ENCODE peak calls at places on chromosome 16, in seven cellular contexts. T, M, A, H, R, B and U are unnamed samples.

GRCh38 chr16:74607967-74608356 is 1.0 kb upstream of the GLG1 start:
- DNase-seq in T (no peak), M (no peak), A (no peak), H (no peak), R (no peak), B (no peak), U (no peak)

GRCh38 chr16:88063201-88063773 is 112.1 kb downstream of the BANP start:
- DNase-seq in T (no peak), M (no peak), A (peak), H (no peak), R (no peak), B (no peak), U (no peak)

GRCh38 chr16:23148513-23149266 is 562 bp downstream of the USP31 start:
- DNase-seq in T (peak), M (peak), A (peak), H (peak), R (peak), B (no peak), U (peak)

GRCh38 chr16:54076006-54076504 is 210.5 kb downstream of the IRX3 start:
- DNase-seq in T (no peak), M (no peak), A (no peak), H (no peak), R (no peak), B (no peak), U (no peak)

GRCh38 chr16:87538160-87538559 is 45.3 kb upstream of the ZCCHC14 start:
- DNase-seq in T (no peak), M (no peak), A (no peak), H (no peak), R (no peak), B (no peak), U (no peak)

GRCh38 chr16:89209522-89210044 is 7.9 kb upstream of the ZNF778 start:
- DNase-seq in T (no peak), M (no peak), A (no peak), H (no peak), R (no peak), B (no peak), U (no peak)

GRCh38 chr16:777826-778225 is 10.4 kb downstream of the RPUSD1 start:
- DNase-seq in T (no peak), M (no peak), A (no peak), H (no peak), R (no peak), B (no peak), U (no peak)

GRCh38 chr16:14405611-14406537 is 224.2 kb downstream of the PARN start:
- DNase-seq in T (no peak), M (no peak), A (no peak), H (peak), R (peak), B (no peak), U (peak)

GRCh38 chr16:11679250-11679649 is 11.0 kb downstream of the SNN start:
- DNase-seq in T (no peak), M (no peak), A (no peak), H (no peak), R (no peak), B (no peak), U (no peak)

GRCh38 chr16:85110105-85110504 is 2.2 kb downstream of the CIBAR2 start:
- DNase-seq in T (no peak), M (no peak), A (no peak), H (no peak), R (no peak), B (no peak), U (no peak)

GRCh38 chr16:15607700-15608396 is 35.1 kb downstream of the MARF1 start:
- DNase-seq in T (no peak), M (no peak), A (peak), H (no peak), R (no peak), B (no peak), U (no peak)

GRCh38 chr16:6018848-6019489 is 921.4 kb upstream of the EEF2KMT start:
- DNase-seq in T (no peak), M (no peak), A (no peak), H (no peak), R (no peak), B (no peak), U (no peak)

GRCh38 chr16:23527961-23528634 is 17.8 kb upstream of the GGA2 start:
- DNase-seq in T (no peak), M (no peak), A (no peak), H (no peak), R (no peak), B (no peak), U (no peak)

GRCh38 chr16:67199808-67200198 is 872 bp downstream of the ELMO3 start:
- DNase-seq in T (no peak), M (no peak), A (no peak), H (no peak), R (no peak), B (no peak), U (no peak)

GRCh38 chr16:47460755-47461597 is at the start of the genes ITFG1 and PHKB:
- DNase-seq in T (peak), M (peak), A (peak), H (peak), R (peak), B (peak), U (peak)

GRCh38 chr16:89495121-89495520 is 4.8 kb upstream of the ANKRD11 start:
- DNase-seq in T (no peak), M (no peak), A (no peak), H (no peak), R (no peak), B (no peak), U (no peak)

GRCh38 chr16:85372627-85373372 is 240.3 kb upstream of the GSE1 start:
- DNase-seq in T (no peak), M (no peak), A (no peak), H (no peak), R (no peak), B (no peak), U (peak)

GRCh38 chr16:68802190-68802589 is 41.1 kb upstream of the TANGO6 start:
- DNase-seq in T (no peak), M (no peak), A (no peak), H (no peak), R (no peak), B (no peak), U (no peak)

GRCh38 chr16:86579268-86580062 is 1.1 kb downstream of the FOXL1 start:
- DNase-seq in T (no peak), M (no peak), A (no peak), H (no peak), R (no peak), B (no peak), U (no peak)

GRCh38 chr16:28990375-28991040 is 5.7 kb downstream of the LAT start:
- DNase-seq in T (peak), M (no peak), A (no peak), H (no peak), R (no peak), B (no peak), U (peak)

GRCh38 chr16:81521141-81521626 is 76.6 kb downstream of the CMIP start:
- DNase-seq in T (peak), M (peak), A (no peak), H (peak), R (peak), B (peak), U (peak)

GRCh38 chr16:54938351-54939346 is 8.0 kb downstream of the IRX5 start:
- DNase-seq in T (no peak), M (no peak), A (no peak), H (no peak), R (no peak), B (no peak), U (no peak)

GRCh38 chr16:58634265-58634802 is 4.7 kb upstream of the CNOT1 start:
- DNase-seq in T (no peak), M (no peak), A (no peak), H (no peak), R (no peak), B (no peak), U (no peak)

GRCh38 chr16:2096853-2097620 is 38.7 kb downstream of the PKD1 start:
- DNase-seq in T (no peak), M (no peak), A (no peak), H (no peak), R (no peak), B (no peak), U (no peak)

GRCh38 chr16:84340305-84341040 is 27.9 kb upstream of the ATP2C2 start:
- DNase-seq in T (no peak), M (no peak), A (peak), H (no peak), R (no peak), B (no peak), U (no peak)

GRCh38 chr16:85417156-85417860 is 195.8 kb upstream of the GSE1 start:
- DNase-seq in T (no peak), M (no peak), A (no peak), H (no peak), R (no peak), B (no peak), U (no peak)